ENCODE peak calls at places on chromosomes 3 and 15, in nine cellular contexts. One of them, this sample, is unnamed.

GRCh38 chr15:43792761-43793493 is 807 bp downstream of the SERF2 start:
- DNase-seq in BJ: no peak
- DNase-seq in fibroblast of the aortic adventitia: peak; percentile 45
- DNase-seq in endodermal cell: no peak
- DNase-seq in cardiac muscle cell: peak; percentile 23
- DNase-seq in PC-3: peak; percentile 20
- DNase-seq in lung: peak; percentile 45
- DNase-seq in HepG2: no peak
- DNase-seq in cardiac fibroblast: peak; percentile 45
- DNase-seq in this sample: no peak

GRCh38 chr15:94731286-94731685 is 499.9 kb downstream of the MCTP2 start:
- DNase-seq in BJ: no peak
- DNase-seq in fibroblast of the aortic adventitia: no peak
- DNase-seq in endodermal cell: no peak
- DNase-seq in cardiac muscle cell: no peak
- DNase-seq in PC-3: no peak
- DNase-seq in lung: no peak
- DNase-seq in HepG2: no peak
- DNase-seq in cardiac fibroblast: no peak
- DNase-seq in this sample: no peak

GRCh38 chr3:142999881-143000280 is 1.5 kb upstream of the U2SURP start:
- DNase-seq in BJ: no peak
- DNase-seq in fibroblast of the aortic adventitia: peak; percentile 26
- DNase-seq in endodermal cell: no peak
- DNase-seq in cardiac muscle cell: no peak
- DNase-seq in PC-3: peak; percentile 36
- DNase-seq in lung: no peak
- DNase-seq in HepG2: no peak
- DNase-seq in cardiac fibroblast: peak; percentile 14
- DNase-seq in this sample: no peak

GRCh38 chr3:130850044-130850797 is 43.7 kb upstream of the ATP2C1 start:
- DNase-seq in BJ: no peak
- DNase-seq in fibroblast of the aortic adventitia: peak; percentile 98
- DNase-seq in endodermal cell: no peak
- DNase-seq in cardiac muscle cell: no peak
- DNase-seq in PC-3: peak; percentile 31
- DNase-seq in lung: no peak
- DNase-seq in HepG2: no peak
- DNase-seq in cardiac fibroblast: peak; percentile 89
- DNase-seq in this sample: peak; percentile 62

GRCh38 chr3:45686850-45687249 is 2.3 kb upstream of the SACM1L start:
- DNase-seq in BJ: no peak
- DNase-seq in fibroblast of the aortic adventitia: no peak
- DNase-seq in endodermal cell: no peak
- DNase-seq in cardiac muscle cell: no peak
- DNase-seq in PC-3: no peak
- DNase-seq in lung: no peak
- DNase-seq in HepG2: no peak
- DNase-seq in cardiac fibroblast: no peak
- DNase-seq in this sample: no peak

GRCh38 chr3:16503191-16503776 is 10.2 kb downstream of the RFTN1 start:
- DNase-seq in BJ: no peak
- DNase-seq in fibroblast of the aortic adventitia: peak; percentile 19
- DNase-seq in endodermal cell: no peak
- DNase-seq in cardiac muscle cell: no peak
- DNase-seq in PC-3: no peak
- DNase-seq in lung: no peak
- DNase-seq in HepG2: no peak
- DNase-seq in cardiac fibroblast: no peak
- DNase-seq in this sample: no peak

GRCh38 chr15:58549013-58549779 is 117.4 kb downstream of the LIPC start:
- DNase-seq in BJ: no peak
- DNase-seq in fibroblast of the aortic adventitia: peak; percentile 16
- DNase-seq in endodermal cell: peak; percentile 41
- DNase-seq in cardiac muscle cell: peak; percentile 27
- DNase-seq in PC-3: no peak
- DNase-seq in lung: no peak
- DNase-seq in HepG2: no peak
- DNase-seq in cardiac fibroblast: no peak
- DNase-seq in this sample: no peak

GRCh38 chr3:36227982-36228381 is 152.3 kb upstream of the STAC start:
- DNase-seq in BJ: no peak
- DNase-seq in fibroblast of the aortic adventitia: no peak
- DNase-seq in endodermal cell: no peak
- DNase-seq in cardiac muscle cell: no peak
- DNase-seq in PC-3: no peak
- DNase-seq in lung: no peak
- DNase-seq in HepG2: no peak
- DNase-seq in cardiac fibroblast: no peak
- DNase-seq in this sample: no peak

GRCh38 chr3:144499346-144499745 is 527.7 kb downstream of the DIPK2A start:
- DNase-seq in BJ: no peak
- DNase-seq in fibroblast of the aortic adventitia: no peak
- DNase-seq in endodermal cell: no peak
- DNase-seq in cardiac muscle cell: no peak
- DNase-seq in PC-3: peak; percentile 41
- DNase-seq in lung: no peak
- DNase-seq in HepG2: no peak
- DNase-seq in cardiac fibroblast: peak; percentile 3
- DNase-seq in this sample: no peak

GRCh38 chr3:168091961-168092360 is 3.8 kb downstream of the GOLIM4 start:
- DNase-seq in BJ: no peak
- DNase-seq in fibroblast of the aortic adventitia: no peak
- DNase-seq in endodermal cell: no peak
- DNase-seq in cardiac muscle cell: peak; percentile 13
- DNase-seq in PC-3: no peak
- DNase-seq in lung: no peak
- DNase-seq in HepG2: peak; percentile 41
- DNase-seq in cardiac fibroblast: no peak
- DNase-seq in this sample: no peak
- TF ChIP-seq CTCF in BJ: no peak
- TF ChIP-seq CTCF in fibroblast of the aortic adventitia: no peak
- TF ChIP-seq CTCF in endodermal cell: no peak
- TF ChIP-seq CTCF in cardiac muscle cell: no peak
- TF ChIP-seq CTCF in PC-3: no peak
- TF ChIP-seq CTCF in lung: no peak
- TF ChIP-seq CTCF in HepG2: no peak
- TF ChIP-seq CTCF in cardiac fibroblast: no peak
- TF ChIP-seq CTCF in this sample: no peak

DNA sequence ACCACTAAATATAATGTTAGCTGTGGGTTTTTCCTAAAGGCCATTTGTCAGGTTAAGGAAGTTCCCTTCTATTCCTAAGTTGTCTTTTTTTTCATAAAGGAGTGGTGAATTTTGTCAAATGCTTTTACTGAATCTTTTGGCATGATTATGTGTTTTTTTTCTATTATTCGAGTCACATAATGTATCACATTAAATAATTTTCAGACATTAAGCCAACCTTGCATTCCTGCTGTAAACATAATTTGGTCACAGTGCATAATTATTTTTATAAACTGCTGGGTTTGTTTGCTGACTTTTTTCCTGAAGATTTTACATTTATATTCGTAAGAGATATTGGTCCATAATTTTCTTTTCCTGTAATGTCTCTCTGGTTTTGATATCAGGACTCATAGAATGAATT is 101.8 kb upstream of the SPRED1 start:
- DNase-seq in BJ: no peak
- DNase-seq in fibroblast of the aortic adventitia: no peak
- DNase-seq in endodermal cell: no peak
- DNase-seq in cardiac muscle cell: no peak
- DNase-seq in PC-3: no peak
- DNase-seq in lung: no peak
- DNase-seq in HepG2: no peak
- DNase-seq in cardiac fibroblast: no peak
- DNase-seq in this sample: no peak
- H3K4me3 ChIP-seq in BJ: no peak overlapping the region
- H3K4me3 ChIP-seq in fibroblast of the aortic adventitia: no peak overlapping the region
- H3K4me3 ChIP-seq in endodermal cell: peak overlapping the region; percentile 59
- H3K4me3 ChIP-seq in cardiac muscle cell: no peak overlapping the region
- H3K4me3 ChIP-seq in PC-3: no peak overlapping the region
- H3K4me3 ChIP-seq in lung: no peak overlapping the region
- H3K4me3 ChIP-seq in HepG2: no peak overlapping the region
- H3K4me3 ChIP-seq in cardiac fibroblast: no peak overlapping the region
- H3K4me3 ChIP-seq in this sample: no peak overlapping the region

GRCh38 chr15:62622775-62623174 is 419.8 kb upstream of the TPM1 start:
- DNase-seq in BJ: no peak
- DNase-seq in fibroblast of the aortic adventitia: no peak
- DNase-seq in endodermal cell: no peak
- DNase-seq in cardiac muscle cell: peak; percentile 54
- DNase-seq in PC-3: no peak
- DNase-seq in lung: no peak
- DNase-seq in HepG2: no peak
- DNase-seq in cardiac fibroblast: no peak
- DNase-seq in this sample: no peak
- TF ChIP-seq CTCF in BJ: no peak
- TF ChIP-seq CTCF in fibroblast of the aortic adventitia: no peak
- TF ChIP-seq CTCF in endodermal cell: no peak
- TF ChIP-seq CTCF in cardiac muscle cell: no peak
- TF ChIP-seq CTCF in PC-3: no peak
- TF ChIP-seq CTCF in lung: no peak
- TF ChIP-seq CTCF in HepG2: no peak
- TF ChIP-seq CTCF in cardiac fibroblast: no peak
- TF ChIP-seq CTCF in this sample: no peak

GRCh38 chr3:152253514-152253913 is 15.2 kb upstream of the MBNL1 start:
- DNase-seq in BJ: no peak
- DNase-seq in fibroblast of the aortic adventitia: no peak
- DNase-seq in endodermal cell: no peak
- DNase-seq in cardiac muscle cell: no peak
- DNase-seq in PC-3: no peak
- DNase-seq in lung: no peak
- DNase-seq in HepG2: no peak
- DNase-seq in cardiac fibroblast: no peak
- DNase-seq in this sample: no peak

GRCh38 chr3:152254031-152254430 is 14.7 kb upstream of the MBNL1 start:
- DNase-seq in BJ: no peak
- DNase-seq in fibroblast of the aortic adventitia: no peak
- DNase-seq in endodermal cell: no peak
- DNase-seq in cardiac muscle cell: no peak
- DNase-seq in PC-3: no peak
- DNase-seq in lung: no peak
- DNase-seq in HepG2: no peak
- DNase-seq in cardiac fibroblast: no peak
- DNase-seq in this sample: no peak

GRCh38 chr3:152257246-152258074 is 11.3 kb upstream of the MBNL1 start:
- DNase-seq in BJ: no peak
- DNase-seq in fibroblast of the aortic adventitia: no peak
- DNase-seq in endodermal cell: no peak
- DNase-seq in cardiac muscle cell: no peak
- DNase-seq in PC-3: no peak
- DNase-seq in lung: no peak
- DNase-seq in HepG2: no peak
- DNase-seq in cardiac fibroblast: peak; percentile 67
- DNase-seq in this sample: no peak

GRCh38 chr3:152256829-152257228 is 11.9 kb upstream of the MBNL1 start:
- DNase-seq in BJ: no peak
- DNase-seq in fibroblast of the aortic adventitia: no peak
- DNase-seq in endodermal cell: no peak
- DNase-seq in cardiac muscle cell: no peak
- DNase-seq in PC-3: no peak
- DNase-seq in lung: no peak
- DNase-seq in HepG2: no peak
- DNase-seq in cardiac fibroblast: no peak
- DNase-seq in this sample: no peak

GRCh38 chr3:152255290-152255689 is 13.4 kb upstream of the MBNL1 start:
- DNase-seq in BJ: no peak
- DNase-seq in fibroblast of the aortic adventitia: no peak
- DNase-seq in endodermal cell: no peak
- DNase-seq in cardiac muscle cell: no peak
- DNase-seq in PC-3: no peak
- DNase-seq in lung: no peak
- DNase-seq in HepG2: no peak
- DNase-seq in cardiac fibroblast: no peak
- DNase-seq in this sample: no peak
- H3K4me3 ChIP-seq in BJ: no peak overlapping the region
- H3K4me3 ChIP-seq in fibroblast of the aortic adventitia: no peak overlapping the region
- H3K4me3 ChIP-seq in endodermal cell: no peak overlapping the region
- H3K4me3 ChIP-seq in cardiac muscle cell: no peak overlapping the region
- H3K4me3 ChIP-seq in PC-3: no peak overlapping the region
- H3K4me3 ChIP-seq in lung: no peak overlapping the region
- H3K4me3 ChIP-seq in HepG2: no peak overlapping the region
- H3K4me3 ChIP-seq in cardiac fibroblast: no peak overlapping the region
- H3K4me3 ChIP-seq in this sample: no peak overlapping the region

GRCh38 chr3:139564290-139564861 is 24.8 kb upstream of the RBP1 start:
- DNase-seq in BJ: no peak
- DNase-seq in fibroblast of the aortic adventitia: no peak
- DNase-seq in endodermal cell: peak; percentile 83
- DNase-seq in cardiac muscle cell: peak; percentile 23
- DNase-seq in PC-3: no peak
- DNase-seq in lung: no peak
- DNase-seq in HepG2: no peak
- DNase-seq in cardiac fibroblast: peak; percentile 10
- DNase-seq in this sample: no peak
- TF ChIP-seq CTCF in BJ: no peak
- TF ChIP-seq CTCF in fibroblast of the aortic adventitia: peak; percentile 28
- TF ChIP-seq CTCF in endodermal cell: peak; percentile 74
- TF ChIP-seq CTCF in cardiac muscle cell: peak; percentile 33
- TF ChIP-seq CTCF in PC-3: peak; percentile 43
- TF ChIP-seq CTCF in lung: no peak
- TF ChIP-seq CTCF in HepG2: peak; percentile 63
- TF ChIP-seq CTCF in cardiac fibroblast: peak; percentile 22
- TF ChIP-seq CTCF in this sample: no peak

DNA sequence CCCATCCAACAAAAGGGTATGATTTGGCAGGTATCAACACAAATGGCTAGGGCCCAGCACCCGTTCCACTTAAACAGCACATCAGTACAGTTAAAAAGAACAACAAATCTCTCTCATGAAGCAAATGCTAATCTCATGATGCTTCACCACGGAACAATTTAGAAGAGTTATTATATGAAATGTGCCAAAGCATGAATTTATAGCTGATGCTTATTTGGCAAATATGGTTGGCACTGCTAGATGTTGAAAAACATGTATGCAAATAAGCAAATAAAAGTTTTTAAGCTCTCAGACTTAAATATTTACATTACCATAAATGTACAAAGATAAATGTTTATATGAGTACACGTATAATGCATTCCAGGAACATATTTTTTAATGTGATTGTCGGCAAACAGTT is 2.3 kb downstream of the PEAK1 start:
- DNase-seq in BJ: no peak
- DNase-seq in fibroblast of the aortic adventitia: peak; percentile 26
- DNase-seq in endodermal cell: no peak
- DNase-seq in cardiac muscle cell: no peak
- DNase-seq in PC-3: peak; percentile 22
- DNase-seq in lung: no peak
- DNase-seq in HepG2: no peak
- DNase-seq in cardiac fibroblast: peak; percentile 36
- DNase-seq in this sample: no peak
- H3K4me3 ChIP-seq in BJ: peak overlapping the region; percentile 97
- H3K4me3 ChIP-seq in fibroblast of the aortic adventitia: peak overlapping the region; percentile 84
- H3K4me3 ChIP-seq in endodermal cell: no peak overlapping the region
- H3K4me3 ChIP-seq in cardiac muscle cell: no peak overlapping the region
- H3K4me3 ChIP-seq in PC-3: peak overlapping the region; percentile 81
- H3K4me3 ChIP-seq in lung: no peak overlapping the region
- H3K4me3 ChIP-seq in HepG2: no peak overlapping the region
- H3K4me3 ChIP-seq in cardiac fibroblast: no peak overlapping the region
- H3K4me3 ChIP-seq in this sample: peak overlapping the region; percentile 91

This sample was measured in AG09309.